ENCODE peak calls at places on chromosome 21, in six cellular contexts. X is HepG2, O is GM12891, H is K562, Z is SK-N-SH, B is GM12878. Y is an unnamed sample.
A peak's percentile ranks its signal among the peaks of the same experiment; 100 is the strongest.

GRCh38 chr21:41932576-41933258 is 21.1 kb downstream of the C2CD2 start:
- DNase-seq in X (peak; percentile 77), O (no peak), H (peak; percentile 56), Z (peak; percentile 75), B (no peak), Y (no peak)

GRCh38 chr21:26421724-26422123 is 151.4 kb downstream of the CYYR1 start:
- DNase-seq in X (no peak), O (no peak), H (no peak), Z (no peak), B (no peak), Y (no peak)

GRCh38 chr21:42460391-42461184 is 35.4 kb downstream of the RSPH1 start:
- DNase-seq in X (no peak), O (no peak), H (no peak), Z (peak; percentile 51), B (peak; percentile 83), Y (no peak)

GRCh38 chr21:29581393-29581792 is 282.7 kb downstream of the BACH1 start:
- DNase-seq in X (no peak), O (no peak), H (no peak), Z (no peak), B (no peak), Y (no peak)

GRCh38 chr21:42678118-42678430 is 24.7 kb downstream of the PDE9A start:
- DNase-seq in X (no peak), O (no peak), H (no peak), Z (peak; percentile 87), B (no peak), Y (no peak)

GRCh38 chr21:21385404-21385803 is 387.2 kb downstream of the NCAM2 start:
- DNase-seq in X (no peak), O (no peak), H (no peak), Z (no peak), B (no peak), Y (no peak)

GRCh38 chr21:43956667-43957030 is 55.5 kb upstream of the TRAPPC10 start:
- DNase-seq in X (no peak), O (no peak), H (no peak), Z (no peak), B (no peak), Y (no peak)

GRCh38 chr21:42313501-42313969 is 1.7 kb downstream of the TFF3 start:
- DNase-seq in X (peak; percentile 8), O (no peak), H (no peak), Z (no peak), B (no peak), Y (no peak)

GRCh38 chr21:42311160-42311559 is 4.0 kb downstream of the TFF3 start:
- DNase-seq in X (no peak), O (no peak), H (no peak), Z (no peak), B (no peak), Y (no peak)

GRCh38 chr21:41715649-41716321 is 51.1 kb downstream of the RIPK4 start:
- DNase-seq in X (peak; percentile 98), O (no peak), H (no peak), Z (no peak), B (no peak), Y (no peak)

GRCh38 chr21:41307219-41307618 is 9.4 kb upstream of the FAM3B start:
- DNase-seq in X (no peak), O (no peak), H (no peak), Z (no peak), B (no peak), Y (no peak)

GRCh38 chr21:29082416-29082815 is 9.0 kb upstream of the CCT8 start:
- DNase-seq in X (no peak), O (no peak), H (no peak), Z (no peak), B (no peak), Y (no peak)

GRCh38 chr21:44085491-44086321 is 21.5 kb upstream of the PWP2 start:
- DNase-seq in X (no peak), O (no peak), H (no peak), Z (no peak), B (no peak), Y (no peak)

GRCh38 chr21:15825699-15826098 is 95.9 kb downstream of the USP25 start:
- DNase-seq in X (no peak), O (no peak), H (no peak), Z (no peak), B (no peak), Y (no peak)

GRCh38 chr21:39979321-39979720 is 112.1 kb downstream of the PCP4 start:
- DNase-seq in X (no peak), O (no peak), H (no peak), Z (no peak), B (no peak), Y (no peak)

GRCh38 chr21:18275740-18276139 is 31.1 kb downstream of the CHODL start:
- DNase-seq in X (no peak), O (no peak), H (no peak), Z (no peak), B (no peak), Y (no peak)

GRCh38 chr21:14942801-14943490 is 121.9 kb downstream of the NRIP1 start:
- DNase-seq in X (peak; percentile 91), O (no peak), H (no peak), Z (no peak), B (no peak), Y (no peak)

GRCh38 chr21:38798481-38798882 is 7.2 kb upstream of the ETS2 start:
- DNase-seq in X (no peak), O (no peak), H (peak; percentile 81), Z (peak; percentile 40), B (no peak), Y (no peak)

GRCh38 chr21:34355570-34355969 is 8.2 kb upstream of the KCNE2 start:
- DNase-seq in X (no peak), O (no peak), H (no peak), Z (no peak), B (no peak), Y (no peak)

GRCh38 chr21:33078907-33079582 is 9.1 kb downstream of the OLIG1 start:
- DNase-seq in X (peak; percentile 17), O (peak; percentile 74), H (peak; percentile 53), Z (no peak), B (peak; percentile 88), Y (peak; percentile 54)
- TF ChIP-seq TAF1 in X (no peak), O (no peak), H (no peak), Z (no peak), B (peak; percentile 11), Y (no peak)

GRCh38 chr21:46037338-46038325 is 56.1 kb downstream of the COL6A1 start:
- DNase-seq in X (no peak), O (no peak), H (no peak), Z (no peak), B (no peak), Y (no peak)
- TF ChIP-seq TAF1 in X (no peak), O (no peak), H (no peak), Z (no peak), B (no peak), Y (no peak)

DNA sequence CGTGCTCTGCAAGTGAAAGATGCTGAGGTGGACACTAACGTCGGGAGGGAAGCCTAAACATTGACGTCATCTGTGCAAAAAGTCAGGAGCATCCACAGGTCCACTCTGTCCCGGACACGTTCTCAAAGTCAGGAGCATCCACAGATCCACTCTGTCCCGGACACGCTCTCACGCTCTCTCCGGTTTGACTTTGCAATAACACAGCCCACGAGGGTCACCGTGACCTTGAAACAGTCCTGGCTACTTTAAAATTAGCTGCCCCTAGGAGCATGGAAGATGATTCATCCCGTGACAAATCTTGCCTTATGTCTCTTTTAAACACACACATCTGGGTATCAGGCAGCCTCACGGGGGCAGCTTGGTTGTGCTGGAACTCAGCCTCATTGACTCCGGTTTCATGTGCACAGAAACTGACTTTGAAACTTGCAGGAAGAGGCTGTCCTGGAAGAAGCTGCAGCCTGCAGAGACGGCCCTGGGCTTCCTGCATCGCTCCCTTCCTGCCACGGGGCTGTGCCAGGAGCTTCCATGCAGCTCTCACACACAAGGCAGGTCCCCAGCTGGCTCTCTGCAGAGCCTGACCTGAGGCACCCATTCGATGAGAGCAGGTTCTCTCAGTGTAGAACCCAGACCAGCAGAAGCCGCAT is 18.1 kb upstream of the COL18A1 start:
- DNase-seq in X (no peak), O (no peak), H (no peak), Z (peak; percentile 61), B (no peak), Y (no peak)
- TF ChIP-seq TAF1 in X (no peak), O (no peak), H (no peak), Z (no peak), B (no peak), Y (no peak)

GRCh38 chr21:37507716-37508115 is 141.1 kb downstream of the DYRK1A start:
- DNase-seq in X (no peak), O (no peak), H (no peak), Z (no peak), B (no peak), Y (no peak)

GRCh38 chr21:37502947-37503346 is 136.4 kb downstream of the DYRK1A start:
- DNase-seq in X (no peak), O (no peak), H (no peak), Z (no peak), B (no peak), Y (no peak)

GRCh38 chr21:37508341-37508740 is 141.8 kb downstream of the DYRK1A start:
- DNase-seq in X (no peak), O (no peak), H (no peak), Z (no peak), B (no peak), Y (no peak)

GRCh38 chr21:37503848-37504467 is 137.4 kb downstream of the DYRK1A start:
- DNase-seq in X (peak; percentile 8), O (no peak), H (no peak), Z (no peak), B (no peak), Y (no peak)

GRCh38 chr21:37505963-37506362 is 139.4 kb downstream of the DYRK1A start:
- DNase-seq in X (no peak), O (no peak), H (no peak), Z (no peak), B (no peak), Y (no peak)
- TF ChIP-seq TAF1 in X (no peak), O (no peak), H (no peak), Z (no peak), B (no peak), Y (no peak)

GRCh38 chr21:35711213-35711612 is 349.1 kb downstream of the SETD4 start:
- DNase-seq in X (no peak), O (no peak), H (no peak), Z (no peak), B (no peak), Y (no peak)
- TF ChIP-seq TAF1 in X (no peak), O (no peak), H (no peak), Z (no peak), B (no peak), Y (no peak)